ENCODE peak calls at places on chromosomes 5 and 9, in five cellular contexts. B is HepG2, J is GM12878, E is SK-N-SH, A is K562. G is an unnamed sample.

GRCh38 chr9:107600060-107600573 is 110.5 kb upstream of the KLF4 start:
- DNase-seq in B (no peak), J (no peak), E (no peak), A (no peak), G (no peak)

GRCh38 chr5:43191740-43192557 is at the start of gene NIM1K:
- DNase-seq in B (peak), J (no peak), E (peak), A (no peak), G (no peak)

GRCh38 chr5:79641414-79641813 is 29.2 kb downstream of the TENT2 start:
- DNase-seq in B (no peak), J (no peak), E (no peak), A (no peak), G (no peak)

GRCh38 chr5:60399507-60399906 is 300.5 kb downstream of the DEPDC1B start:
- DNase-seq in B (no peak), J (no peak), E (no peak), A (no peak), G (no peak)

GRCh38 chr5:132250547-132250946 is 6.9 kb upstream of the PDLIM4 start:
- DNase-seq in B (no peak), J (no peak), E (no peak), A (no peak), G (no peak)

GRCh38 chr5:150710165-150710564 is 9.3 kb upstream of the RBM22 start:
- DNase-seq in B (no peak), J (no peak), E (peak), A (peak), G (no peak)

GRCh38 chr9:68844623-68845612 is 139.9 kb downstream of the PIP5K1B start:
- DNase-seq in B (peak), J (no peak), E (peak), A (peak), G (peak)

GRCh38 chr9:89969156-89969566 is 364.3 kb downstream of the GADD45G start:
- DNase-seq in B (peak), J (no peak), E (no peak), A (no peak), G (no peak)

GRCh38 chr5:153362026-153362425 is 128.4 kb upstream of the GRIA1 start:
- DNase-seq in B (no peak), J (no peak), E (no peak), A (no peak), G (no peak)

GRCh38 chr9:75088646-75089368 is 493 bp downstream of the OSTF1 start:
- DNase-seq in B (peak), J (peak), E (peak), A (peak), G (no peak)

GRCh38 chr9:113505963-113506624 is 42.6 kb downstream of the RGS3 start:
- DNase-seq in B (no peak), J (no peak), E (no peak), A (no peak), G (no peak)

GRCh38 chr5:95784514-95785302 is 37.8 kb downstream of the GLRX start:
- DNase-seq in B (no peak), J (no peak), E (no peak), A (no peak), G (no peak)

GRCh38 chr9:113220467-113221002 is 542 bp downstream of the FKBP15 start:
- DNase-seq in B (no peak), J (no peak), E (no peak), A (no peak), G (no peak)

GRCh38 chr5:103375356-103375755 is 116.8 kb downstream of the MACIR start:
- DNase-seq in B (no peak), J (no peak), E (no peak), A (no peak), G (no peak)

GRCh38 chr5:105168806-105169205 is 1606.2 kb upstream of the NUDT12 start:
- DNase-seq in B (no peak), J (no peak), E (no peak), A (no peak), G (no peak)

GRCh38 chr9:114371986-114372917 is 15.5 kb downstream of the AKNA start:
- DNase-seq in B (no peak), J (no peak), E (peak), A (no peak), G (no peak)

GRCh38 chr9:32526042-32526706 is at the start of gene RIGI:
- DNase-seq in B (peak), J (peak), E (peak), A (peak), G (peak)

GRCh38 chr5:38462972-38463633 is 93.3 kb downstream of the LIFR start:
- DNase-seq in B (no peak), J (no peak), E (no peak), A (no peak), G (no peak)

DNA sequence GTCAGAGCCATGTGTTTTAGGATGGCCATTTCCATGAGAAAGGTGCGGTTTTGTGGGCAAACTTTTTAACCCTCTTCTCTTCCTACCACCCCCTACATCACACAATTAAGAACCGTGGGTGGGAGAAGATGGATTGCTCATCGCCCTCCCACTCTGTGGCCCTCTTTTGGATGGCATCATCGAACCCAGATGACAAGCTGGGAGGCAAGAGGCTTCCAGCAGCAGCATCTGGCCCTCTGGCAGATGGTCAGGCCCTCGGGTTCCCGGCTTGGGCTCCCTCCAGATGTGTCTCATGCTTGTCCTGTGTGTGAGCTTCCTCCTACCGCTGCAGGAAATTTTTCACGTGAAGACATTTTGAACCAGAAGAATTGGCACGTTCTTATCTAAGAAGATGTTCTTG is 199.9 kb downstream of the EBF1 start:
- DNase-seq in B (no peak), J (no peak), E (no peak), A (no peak), G (no peak)
- TF ChIP-seq YY1 in B (no peak), J (no peak), E (no peak), A (no peak), G (no peak)

DNA sequence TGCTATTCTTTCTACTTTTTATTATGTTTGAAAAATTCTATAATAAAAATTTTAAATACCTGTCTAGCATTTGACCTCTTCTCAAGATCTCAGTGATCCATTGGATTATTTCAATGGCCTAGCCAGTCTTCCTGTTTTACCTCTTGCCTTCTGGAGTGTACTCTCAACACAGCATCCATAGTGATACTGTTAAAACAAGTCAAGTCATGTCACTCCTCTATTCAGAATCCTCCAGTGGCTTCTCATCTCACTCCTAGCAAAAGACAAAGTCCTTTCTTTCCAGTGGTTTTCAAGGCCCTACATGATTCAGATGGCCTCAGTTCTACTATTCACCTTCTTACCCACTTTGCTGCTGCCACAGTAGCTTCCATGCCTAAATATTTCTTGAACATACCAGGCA is 1.8 kb downstream of the MARVELD2 start:
- DNase-seq in B (no peak), J (no peak), E (no peak), A (no peak), G (no peak)
- H3K4me3 ChIP-seq in B (no peak), J (no peak), E (no peak), A (no peak), G (no peak)

GRCh38 chr5:145666591-145666990 is 168.6 kb downstream of the PRELID2 start:
- DNase-seq in B (no peak), J (no peak), E (no peak), A (no peak), G (no peak)

DNA sequence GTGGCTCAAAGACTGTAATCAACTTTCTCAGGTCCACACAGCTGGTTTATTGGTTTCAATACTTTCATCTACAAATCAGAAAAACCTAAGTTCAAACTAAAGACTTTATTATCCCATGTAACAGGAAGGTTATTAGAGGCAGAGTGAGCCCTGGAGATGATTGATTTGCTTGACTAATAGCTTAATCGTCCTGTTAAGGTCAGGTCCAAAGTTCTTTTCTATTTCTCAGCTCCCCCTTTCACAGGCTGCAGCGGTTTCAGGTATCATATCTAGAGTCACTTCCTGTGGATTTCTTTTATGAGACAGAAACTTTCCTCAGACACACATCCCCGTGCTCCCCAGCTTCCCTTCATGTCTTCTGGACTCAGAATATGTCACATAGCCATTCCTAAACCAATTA is 166.4 kb downstream of the PRELID2 start:
- DNase-seq in B (peak), J (no peak), E (no peak), A (no peak), G (no peak)
- TF ChIP-seq ZBTB33 in B (no peak), J (no peak), E (no peak), A (no peak), G (no peak)

DNA sequence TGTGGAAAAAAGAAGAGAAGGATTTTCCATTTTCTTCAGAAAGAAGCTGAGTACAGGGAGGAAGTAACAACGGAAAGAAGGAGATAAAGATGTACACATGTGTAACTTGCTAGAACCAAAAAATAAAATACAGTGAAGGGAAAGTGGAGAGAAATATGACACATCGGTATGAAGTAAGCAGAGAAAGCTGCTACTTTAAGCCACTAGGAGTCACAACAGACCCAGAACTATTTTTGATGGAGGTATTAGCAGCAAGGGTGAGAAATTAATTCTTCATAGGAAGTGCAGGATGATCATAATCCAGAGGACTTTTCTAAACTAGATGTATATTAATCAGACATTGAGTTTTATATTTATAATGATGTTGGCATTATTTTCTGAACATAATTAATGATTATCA is 88.5 kb downstream of the FAM174A start:
- DNase-seq in B (no peak), J (no peak), E (no peak), A (no peak), G (no peak)
- TF ChIP-seq YY1 in B (no peak), J (no peak), E (no peak), A (no peak), G (no peak)

DNA sequence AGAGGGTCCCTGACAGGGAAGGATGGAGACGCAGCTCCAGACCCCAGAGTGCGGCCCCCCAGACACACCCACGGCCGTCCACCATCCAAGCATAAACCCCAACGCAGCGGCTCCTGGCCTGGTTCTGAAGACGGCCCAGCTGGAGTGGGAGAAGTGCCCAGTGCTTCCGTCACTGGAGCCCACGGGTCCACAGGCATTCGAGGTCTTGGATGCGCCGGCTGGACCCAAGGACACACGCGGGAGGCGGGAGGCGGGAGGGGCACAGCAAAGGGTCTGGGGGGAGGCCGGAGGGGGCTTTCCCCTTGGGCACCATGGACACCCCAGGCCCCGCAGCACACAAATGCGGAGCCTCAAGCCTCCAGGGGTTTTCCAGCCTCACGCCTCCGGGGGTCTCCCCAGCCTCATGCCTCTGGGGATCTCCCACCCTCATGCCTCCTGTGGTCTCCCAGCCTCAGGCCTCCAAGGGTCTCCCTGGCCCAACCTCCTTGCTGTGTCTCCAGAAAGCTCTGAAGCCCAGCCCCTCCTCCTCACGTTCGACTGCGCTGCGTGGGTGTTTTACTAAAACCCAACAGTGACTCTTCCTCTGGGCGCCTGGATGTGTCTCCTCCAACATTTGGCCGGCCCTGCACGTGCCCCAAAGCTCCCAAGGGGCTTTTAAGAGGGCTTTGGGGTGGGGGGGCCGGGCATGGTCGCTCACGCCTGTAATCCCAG is 15.2 kb downstream of the EXD3 start:
- DNase-seq in B (no peak), J (peak), E (no peak), A (no peak), G (no peak)
- H3K4me3 ChIP-seq in B (peak), J (peak), E (no peak), A (no peak), G (no peak)

GRCh38 chr9:116422119-116422979 is 264.8 kb upstream of the TRIM32 start:
- DNase-seq in B (no peak), J (no peak), E (no peak), A (peak), G (no peak)

GRCh38 chr9:116425244-116425643 is 261.9 kb upstream of the TRIM32 start:
- DNase-seq in B (no peak), J (no peak), E (no peak), A (no peak), G (no peak)

GRCh38 chr9:116417464-116417863 is 263.9 kb downstream of the PAPPA start:
- DNase-seq in B (no peak), J (no peak), E (no peak), A (no peak), G (no peak)

GRCh38 chr9:116421006-116421538 is 266.0 kb upstream of the TRIM32 start:
- DNase-seq in B (no peak), J (no peak), E (no peak), A (peak), G (no peak)

GRCh38 chr9:116423149-116423548 is 264.0 kb upstream of the TRIM32 start:
- DNase-seq in B (no peak), J (no peak), E (no peak), A (no peak), G (no peak)
- TF ChIP-seq ZBTB33 in B (no peak), J (no peak), E (no peak), A (no peak), G (no peak)

GRCh38 chr9:128920381-128921058 is at the start of gene PHYHD1:
- DNase-seq in B (no peak), J (no peak), E (no peak), A (no peak), G (no peak)

GRCh38 chr9:128919409-128919808 is 1.4 kb upstream of the PHYHD1 start:
- DNase-seq in B (peak), J (no peak), E (no peak), A (no peak), G (no peak)

GRCh38 chr9:128917151-128917849 is 3.5 kb upstream of the PHYHD1 start:
- DNase-seq in B (peak), J (no peak), E (no peak), A (no peak), G (no peak)

GRCh38 chr9:128916745-128917144 is 4.0 kb upstream of the PHYHD1 start:
- DNase-seq in B (no peak), J (no peak), E (no peak), A (no peak), G (no peak)

GRCh38 chr9:128918921-128919320 is 1.9 kb upstream of the PHYHD1 start:
- DNase-seq in B (no peak), J (no peak), E (no peak), A (no peak), G (no peak)
- TF ChIP-seq YY1 in B (no peak), J (no peak), E (no peak), A (no peak), G (no peak)

G was measured in HCT116.